ENCODE peak calls at places on chromosome 7, in seven cellular contexts. U is A673; W is IMR-90; L is choroid plexus epithelial cell; Q is stimulated activated CD8-positive, alpha-beta memory T cell treated with anti-CD3 and anti-CD28 coated beads, Interleukin-4, amount 100 ng/mL, for 24 hours; C is RPMI8226; P is activated CD4-positive, alpha-beta T cell treated with anti-CD3 and anti-CD28 coated beads, Interleukin-2, amount 50 U/mL, for 48 hours. S is an unnamed sample.

GRCh38 chr7:65239324-65239706 is 134.3 kb upstream of the ZNF92 start:
- DNase-seq in U (no peak), W (no peak), L (no peak), Q (no peak), C (no peak), P (no peak), S (no peak)

GRCh38 chr7:1595027-1595426 is 25.2 kb upstream of the PSMG3 start:
- DNase-seq in U (no peak), W (no peak), L (no peak), Q (no peak), C (no peak), P (no peak), S (no peak)

GRCh38 chr7:86942081-86942480 is 117.4 kb downstream of the ELAPOR2 start:
- DNase-seq in U (no peak), W (no peak), L (no peak), Q (no peak), C (no peak), P (no peak), S (no peak)

GRCh38 chr7:51593638-51594037 is 277.0 kb upstream of the COBL start:
- DNase-seq in U (no peak), W (no peak), L (no peak), Q (no peak), C (no peak), P (no peak), S (no peak)

GRCh38 chr7:50869108-50869716 is 86.5 kb upstream of the GRB10 start:
- DNase-seq in U (no peak), W (peak; percentile 87), L (peak; percentile 73), Q (no peak), C (no peak), P (no peak), S (no peak)

GRCh38 chr7:128053023-128053422 is 21.8 kb upstream of the LRRC4 start:
- DNase-seq in U (peak; percentile 73), W (peak; percentile 49), L (peak; percentile 51), Q (no peak), C (peak; percentile 68), P (no peak), S (peak; percentile 40)

GRCh38 chr7:137717811-137718271 is 128.9 kb downstream of the DGKI start:
- DNase-seq in U (peak; percentile 73), W (peak; percentile 63), L (peak; percentile 83), Q (no peak), C (no peak), P (no peak), S (no peak)

GRCh38 chr7:17530741-17531417 is 232.4 kb downstream of the AHR start:
- DNase-seq in U (peak; percentile 54), W (peak; percentile 15), L (peak; percentile 72), Q (no peak), C (no peak), P (no peak), S (no peak)

GRCh38 chr7:99881370-99881769 is 4.5 kb upstream of the OR2AE1 start:
- DNase-seq in U (no peak), W (no peak), L (no peak), Q (no peak), C (no peak), P (no peak), S (no peak)

GRCh38 chr7:154990964-154991514 is 11.9 kb downstream of the PAXIP1 start:
- DNase-seq in U (no peak), W (no peak), L (no peak), Q (no peak), C (no peak), P (no peak), S (no peak)

GRCh38 chr7:77439572-77439971 is 23.4 kb upstream of the GSAP start:
- DNase-seq in U (peak; percentile 42), W (no peak), L (peak; percentile 38), Q (no peak), C (no peak), P (no peak), S (no peak)

GRCh38 chr7:92945840-92946239 is 109.5 kb upstream of the CDK6 start:
- DNase-seq in U (no peak), W (no peak), L (no peak), Q (no peak), C (no peak), P (no peak), S (no peak)

GRCh38 chr7:151081170-151082101 is 827 bp upstream of the FASTK start:
- DNase-seq in U (no peak), W (no peak), L (peak; percentile 24), Q (no peak), C (no peak), P (no peak), S (no peak)

GRCh38 chr7:129855234-129855673 is 97.5 kb downstream of the UBE2H start:
- DNase-seq in U (peak; percentile 18), W (peak; percentile 98), L (peak; percentile 93), Q (no peak), C (no peak), P (no peak), S (no peak)

GRCh38 chr7:95871078-95871848 is 98.9 kb downstream of the DYNC1I1 start:
- DNase-seq in U (peak; percentile 78), W (peak; percentile 45), L (peak; percentile 78), Q (no peak), C (peak; percentile 49), P (peak; percentile 3), S (peak; percentile 44)

GRCh38 chr7:4189151-4189570 is 492.9 kb upstream of the FOXK1 start:
- DNase-seq in U (peak; percentile 79), W (peak; percentile 2), L (peak; percentile 1), Q (no peak), C (no peak), P (no peak), S (no peak)

GRCh38 chr7:39637963-39638485 is 14.7 kb downstream of the RALA start:
- DNase-seq in U (no peak), W (no peak), L (no peak), Q (no peak), C (no peak), P (no peak), S (no peak)

GRCh38 chr7:112184455-112184854 is 21.7 kb downstream of the DOCK4 start:
- DNase-seq in U (no peak), W (no peak), L (no peak), Q (no peak), C (no peak), P (no peak), S (no peak)